ENCODE peak calls at places on chromosomes 12 and 14, in five cellular contexts. S is right lobe of liver, O is breast epithelium, B is left ventricle myocardium inferior, R is heart right ventricle. Q is an unnamed sample. For H3K9me3, the result is how much of the 10 kb centered on the place peaks cover.

GRCh38 chr12:4781212-4781611 is 61.0 kb downstream of the GALNT8 start:
- DNase-seq in S (no peak), O (no peak), B (no peak), R (no peak), Q (no peak)

GRCh38 chr14:92308676-92309075 is 14.3 kb upstream of the SLC24A4 start:
- DNase-seq in S (no peak), O (no peak), B (no peak), R (no peak), Q (no peak)

GRCh38 chr14:28652782-28653181 is 113.8 kb upstream of the FOXG1 start:
- DNase-seq in S (no peak), O (no peak), B (no peak), R (no peak), Q (peak)

GRCh38 chr12:90945070-90945649 is 9.8 kb downstream of the CCER1 start:
- DNase-seq in S (no peak), O (no peak), B (no peak), R (no peak), Q (peak)

GRCh38 chr12:93682846-93683261 is 5.7 kb downstream of the CRADD start:
- DNase-seq in S (no peak), O (no peak), B (peak), R (peak), Q (no peak)

GRCh38 chr12:69966409-69966808 is 141.4 kb downstream of the MYRFL start:
- DNase-seq in S (no peak), O (no peak), B (peak), R (peak), Q (peak)

GRCh38 chr12:65881965-65882413 is 57.7 kb downstream of the HMGA2 start:
- DNase-seq in S (peak), O (peak), B (peak), R (peak), Q (no peak)

GRCh38 chr14:51283402-51283825 is 43.4 kb downstream of the TMX1 start:
- DNase-seq in S (no peak), O (no peak), B (no peak), R (peak), Q (peak)

GRCh38 chr14:32404784-32405573 is 75.9 kb downstream of the AKAP6 start:
- DNase-seq in S (no peak), O (no peak), B (peak), R (peak), Q (no peak)

GRCh38 chr12:3551976-3552725 is 61.1 kb downstream of the PRMT8 start:
- DNase-seq in S (no peak), O (no peak), B (no peak), R (no peak), Q (no peak)

GRCh38 chr12:6351622-6352021 is 9.7 kb upstream of the TNFRSF1A start:
- DNase-seq in S (no peak), O (no peak), B (no peak), R (no peak), Q (no peak)

GRCh38 chr14:80996049-80996901 is 40.9 kb downstream of the TSHR start:
- DNase-seq in S (no peak), O (no peak), B (no peak), R (peak), Q (peak)

GRCh38 chr12:124829008-124829707 is 34.5 kb downstream of the SCARB1 start:
- DNase-seq in S (peak), O (no peak), B (no peak), R (no peak), Q (peak)

GRCh38 chr12:124613151-124613585 is 45.8 kb upstream of the NCOR2 start:
- DNase-seq in S (no peak), O (no peak), B (no peak), R (no peak), Q (peak)

GRCh38 chr12:10982244-10982643 is 4.5 kb downstream of the TAS2R50 start:
- DNase-seq in S (no peak), O (no peak), B (no peak), R (no peak), Q (no peak)

GRCh38 chr12:132143328-132144071 is 619 bp downstream of the DDX51 start:
- DNase-seq in S (no peak), O (peak), B (no peak), R (no peak), Q (peak)

GRCh38 chr14:92503756-92504491 is 9.7 kb upstream of the RIN3 start:
- DNase-seq in S (no peak), O (no peak), B (no peak), R (no peak), Q (peak)

GRCh38 chr12:19645823-19646222 is 206.5 kb downstream of the AEBP2 start:
- DNase-seq in S (no peak), O (no peak), B (no peak), R (no peak), Q (no peak)

GRCh38 chr12:92928431-92928961 is 599 bp downstream of the EEA1 start:
- DNase-seq in S (peak), O (peak), B (peak), R (peak), Q (peak)

GRCh38 chr12:127205781-127206535 is 1061.0 kb upstream of the TMEM132C start:
- DNase-seq in S (no peak), O (no peak), B (no peak), R (no peak), Q (no peak)

GRCh38 chr12:122850695-122851350 is 15.6 kb downstream of the HIP1R start:
- DNase-seq in S (no peak), O (no peak), B (no peak), R (no peak), Q (no peak)

DNA sequence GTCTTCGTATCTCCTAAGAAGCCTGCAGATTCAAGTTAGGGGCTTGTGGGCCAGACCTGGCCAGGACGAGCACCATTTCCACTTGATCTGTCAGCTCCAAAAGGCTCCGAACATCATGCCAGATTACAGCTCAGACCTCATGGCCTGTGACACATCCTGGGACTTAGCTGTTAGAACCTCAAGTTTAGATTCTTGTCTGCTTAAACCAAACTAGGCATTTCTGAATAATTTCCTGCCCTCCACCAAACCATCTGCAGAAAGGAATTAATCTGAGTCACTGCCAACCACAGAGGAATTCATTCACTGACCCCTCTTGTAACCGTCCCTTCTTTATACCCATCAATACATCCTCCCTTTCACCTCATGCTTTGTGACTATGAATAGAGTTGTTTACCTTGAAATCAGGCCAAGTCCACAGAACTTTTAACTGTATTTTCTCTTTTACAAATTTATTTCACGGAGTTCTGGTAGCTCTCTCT is 120.3 kb downstream of the FBXL14 start:
- DNase-seq in S (no peak), O (no peak), B (no peak), R (no peak), Q (peak)
- H3K4me3 ChIP-seq in S (no peak), O (no peak), B (no peak), R (no peak), Q (peak)

GRCh38 chr14:106174206-106174605 is 647.8 kb downstream of the TMEM121 start:
- DNase-seq in S (no peak), O (no peak), B (no peak), R (no peak), Q (no peak)
- H3K9me3 ChIP-seq in S (under half), O (under half), B (under half), R (under half), Q (under half)

DNA sequence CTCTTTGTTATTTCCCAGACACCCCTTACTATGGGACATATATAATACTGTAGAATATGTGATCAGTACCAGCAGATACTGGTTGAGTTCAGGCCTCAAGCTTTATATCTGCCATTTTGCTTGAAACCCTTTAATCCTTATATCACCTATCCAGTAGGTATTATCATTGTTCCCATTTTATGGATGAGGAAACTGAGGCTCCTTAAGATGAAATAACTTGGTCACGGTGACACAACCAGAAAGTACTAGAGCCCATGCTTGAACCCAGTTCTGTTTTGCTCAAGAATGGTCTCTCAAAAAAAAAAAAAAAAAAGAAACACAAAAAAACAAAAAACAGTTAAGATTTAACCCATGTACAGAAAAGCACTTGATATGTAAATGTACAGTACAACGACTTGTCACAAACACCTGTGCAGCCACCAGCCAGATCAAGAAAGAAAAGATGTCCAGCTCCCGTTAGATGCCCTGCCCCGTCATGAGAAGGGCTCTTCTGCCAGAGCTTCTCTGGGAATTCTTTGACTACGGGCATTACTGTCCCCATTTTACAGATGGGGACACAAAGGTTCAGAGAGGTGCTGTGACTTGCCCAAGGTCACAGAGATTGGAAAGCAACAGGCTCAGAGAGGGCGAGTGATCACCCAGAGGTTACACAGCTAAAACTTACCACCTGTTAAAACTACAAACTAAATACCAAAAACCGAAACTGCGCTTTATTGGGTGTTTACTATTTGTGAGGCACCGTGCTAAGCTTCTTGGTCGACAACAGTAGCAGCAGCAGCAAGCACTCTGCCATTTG is 669 bp upstream of the WSCD2 start:
- DNase-seq in S (no peak), O (no peak), B (no peak), R (no peak), Q (no peak)
- H3K4me3 ChIP-seq in S (peak), O (peak), B (peak), R (peak), Q (no peak)

DNA sequence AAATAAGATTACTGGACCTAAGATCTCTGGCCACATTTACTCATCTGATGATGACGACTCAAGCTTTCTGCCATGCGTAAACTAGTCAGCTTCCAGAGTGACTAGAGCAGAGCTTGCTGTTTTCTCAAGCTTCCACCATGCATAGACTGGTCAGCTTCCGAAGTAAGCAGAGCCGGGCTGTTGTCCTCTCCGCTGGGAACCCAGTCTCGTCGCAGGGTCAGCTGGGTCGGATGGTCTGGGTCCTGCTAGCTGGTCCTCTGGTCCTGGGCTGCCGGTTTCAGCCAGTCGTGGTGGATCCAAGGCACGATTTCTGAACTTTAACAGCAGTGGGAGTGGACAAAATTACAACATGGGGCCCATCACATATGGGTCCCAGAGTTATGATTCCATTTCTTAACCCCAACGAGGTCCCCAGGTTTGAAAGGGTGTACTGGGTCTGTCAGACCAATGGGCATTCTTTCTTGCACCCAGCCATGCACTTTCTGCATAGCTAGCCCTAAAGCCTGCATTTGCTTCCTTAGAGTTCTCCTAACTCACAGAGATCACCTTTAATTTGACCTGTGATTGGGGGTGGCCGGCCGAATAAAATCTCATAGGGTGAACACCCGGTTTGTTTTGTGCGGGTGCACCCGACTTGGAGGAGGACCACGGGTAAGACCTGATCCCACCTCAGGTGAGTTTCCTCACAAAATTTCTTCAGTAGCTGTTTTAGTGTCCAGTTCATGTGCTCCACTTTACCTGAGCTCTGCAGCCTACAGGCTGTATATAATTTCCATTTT is 1312.8 kb downstream of the TMEM121 start:
- DNase-seq in S (no peak), O (no peak), B (no peak), R (no peak), Q (no peak)
- H3K9me3 ChIP-seq in S (under half), O (under half), B (under half), R (under half), Q (under half)

Q was measured in adipocyte.